ENCODE peak calls at places on chromosome 1, in four cellular contexts. One of them, this sample, is unnamed.

GRCh38 chr1:44694863-44695478 is 20.5 kb downstream of the ARMH1 start:
- DNase-seq in ascending aorta: no peak
- DNase-seq in fibroblast of the aortic adventitia: no peak
- DNase-seq in tibial nerve: no peak
- DNase-seq in this sample: no peak

GRCh38 chr1:117609471-117609911 is 3.6 kb downstream of the TENT5C start:
- DNase-seq in ascending aorta: peak
- DNase-seq in fibroblast of the aortic adventitia: peak
- DNase-seq in tibial nerve: no peak
- DNase-seq in this sample: no peak

GRCh38 chr1:8625981-8626898 is 191.2 kb downstream of the RERE start:
- DNase-seq in fibroblast of the aortic adventitia: peak
- DNase-seq in ascending aorta: no peak
- DNase-seq in tibial nerve: no peak
- DNase-seq in this sample: peak

GRCh38 chr1:84724128-84724860 is 34.0 kb upstream of the SSX2IP start:
- DNase-seq in ascending aorta: no peak
- DNase-seq in fibroblast of the aortic adventitia: no peak
- DNase-seq in tibial nerve: no peak
- DNase-seq in this sample: no peak

GRCh38 chr1:53957231-53957818 is 11.2 kb downstream of the LRRC42 start:
- DNase-seq in tibial nerve: no peak
- DNase-seq in ascending aorta: no peak
- DNase-seq in fibroblast of the aortic adventitia: peak
- DNase-seq in this sample: peak

GRCh38 chr1:92096317-92096716 is 16.2 kb downstream of the BTBD8 start:
- DNase-seq in ascending aorta: no peak
- DNase-seq in tibial nerve: no peak
- DNase-seq in fibroblast of the aortic adventitia: no peak
- DNase-seq in this sample: no peak

GRCh38 chr1:41902669-41903068 is 16.1 kb downstream of the HIVEP3 start:
- DNase-seq in tibial nerve: no peak
- DNase-seq in fibroblast of the aortic adventitia: no peak
- DNase-seq in ascending aorta: no peak
- DNase-seq in this sample: no peak

GRCh38 chr1:39195166-39196111 is 9.1 kb upstream of the MACF1 start:
- DNase-seq in fibroblast of the aortic adventitia: peak
- DNase-seq in tibial nerve: no peak
- DNase-seq in ascending aorta: no peak
- DNase-seq in this sample: no peak

GRCh38 chr1:94634977-94635416 is 93.4 kb upstream of the F3 start:
- DNase-seq in tibial nerve: no peak
- DNase-seq in fibroblast of the aortic adventitia: no peak
- DNase-seq in ascending aorta: no peak
- DNase-seq in this sample: peak

GRCh38 chr1:110133436-110133835 is 16.9 kb upstream of the SLC6A17 start:
- DNase-seq in fibroblast of the aortic adventitia: peak
- DNase-seq in ascending aorta: no peak
- DNase-seq in tibial nerve: no peak
- DNase-seq in this sample: no peak

GRCh38 chr1:238674331-238674730 is 712.0 kb upstream of the CHRM3 start:
- DNase-seq in ascending aorta: no peak
- DNase-seq in tibial nerve: no peak
- DNase-seq in fibroblast of the aortic adventitia: no peak
- DNase-seq in this sample: no peak

GRCh38 chr1:160209656-160210046 is 4.5 kb downstream of the PEA15 start:
- DNase-seq in fibroblast of the aortic adventitia: no peak
- DNase-seq in ascending aorta: no peak
- DNase-seq in tibial nerve: no peak
- DNase-seq in this sample: no peak

GRCh38 chr1:39103321-39104157 is 77.4 kb downstream of the NDUFS5 start:
- DNase-seq in tibial nerve: no peak
- DNase-seq in ascending aorta: no peak
- DNase-seq in fibroblast of the aortic adventitia: peak
- DNase-seq in this sample: peak

GRCh38 chr1:168467452-168467851 is 76.3 kb downstream of the XCL2 start:
- DNase-seq in ascending aorta: no peak
- DNase-seq in fibroblast of the aortic adventitia: no peak
- DNase-seq in tibial nerve: no peak
- DNase-seq in this sample: no peak

GRCh38 chr1:181028241-181029014 is 5.4 kb upstream of the MR1 start:
- DNase-seq in fibroblast of the aortic adventitia: no peak
- DNase-seq in ascending aorta: no peak
- DNase-seq in tibial nerve: no peak
- DNase-seq in this sample: no peak

GRCh38 chr1:51048670-51049069 is 53.4 kb upstream of the C1orf185 start:
- DNase-seq in tibial nerve: no peak
- DNase-seq in ascending aorta: no peak
- DNase-seq in fibroblast of the aortic adventitia: no peak
- DNase-seq in this sample: no peak

GRCh38 chr1:29236993-29237905 is 927 bp downstream of the PTPRU start:
- DNase-seq in fibroblast of the aortic adventitia: peak
- DNase-seq in tibial nerve: no peak
- DNase-seq in ascending aorta: peak
- DNase-seq in this sample: peak

GRCh38 chr1:24841593-24841992 is 88.5 kb downstream of the RUNX3 start:
- DNase-seq in tibial nerve: no peak
- DNase-seq in fibroblast of the aortic adventitia: no peak
- DNase-seq in ascending aorta: no peak
- DNase-seq in this sample: no peak

GRCh38 chr1:241482761-241483250 is 36.7 kb downstream of the FH start:
- DNase-seq in tibial nerve: no peak
- DNase-seq in fibroblast of the aortic adventitia: peak
- DNase-seq in ascending aorta: no peak
- DNase-seq in this sample: peak

GRCh38 chr1:21886486-21887215 is 50.5 kb downstream of the HSPG2 start:
- DNase-seq in ascending aorta: no peak
- DNase-seq in tibial nerve: no peak
- DNase-seq in fibroblast of the aortic adventitia: no peak
- DNase-seq in this sample: no peak

GRCh38 chr1:232793944-232794343 is 11.3 kb upstream of the MAP10 start:
- DNase-seq in ascending aorta: no peak
- DNase-seq in fibroblast of the aortic adventitia: no peak
- DNase-seq in tibial nerve: no peak
- DNase-seq in this sample: peak

GRCh38 chr1:15543589-15544568 is 17.2 kb downstream of the DNAJC16 start:
- DNase-seq in tibial nerve: no peak
- DNase-seq in ascending aorta: no peak
- DNase-seq in fibroblast of the aortic adventitia: peak
- DNase-seq in this sample: peak

DNA sequence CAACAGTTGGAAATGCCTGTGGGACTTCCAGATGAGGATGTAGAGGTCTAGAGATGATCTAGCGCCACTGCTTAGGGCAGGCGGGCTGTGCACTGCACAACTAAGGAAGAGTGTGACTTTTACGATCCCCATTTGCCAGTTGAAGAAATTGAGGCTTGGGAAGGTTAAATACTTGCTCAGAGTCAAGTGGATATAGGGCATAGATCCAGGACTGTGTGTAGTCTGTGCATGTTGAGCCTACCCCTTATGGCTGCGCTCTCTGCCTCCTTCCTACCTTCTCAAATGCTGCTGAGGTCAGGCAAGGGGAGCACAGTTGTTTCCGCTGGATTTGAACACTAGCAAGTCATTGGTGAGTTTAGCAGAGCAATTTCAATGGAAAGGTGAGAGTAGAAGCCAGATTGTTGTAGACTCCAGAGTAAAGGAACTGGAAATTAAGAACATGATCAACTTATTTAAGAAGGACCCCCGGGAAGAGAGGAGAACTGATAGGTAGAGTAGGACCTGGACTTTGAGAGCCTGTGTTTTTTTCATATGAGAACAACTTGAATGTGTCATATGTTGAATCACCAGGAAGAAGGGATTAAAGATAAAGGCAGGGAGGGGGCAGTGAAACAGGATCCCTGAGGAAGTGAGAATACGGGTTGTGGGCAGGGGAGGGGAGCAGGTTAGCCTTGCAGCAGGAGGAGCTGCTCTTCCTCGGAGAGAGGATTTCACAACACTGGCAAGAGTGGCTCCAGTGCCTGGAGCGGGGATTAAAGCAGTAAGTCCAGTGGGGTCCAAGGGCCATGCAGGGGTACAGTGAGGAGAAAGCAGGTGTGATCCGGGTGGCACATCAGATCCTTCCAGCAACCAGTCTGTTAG is 2.7 kb downstream of the CAPN2 start:
- DNase-seq in fibroblast of the aortic adventitia: peak
- DNase-seq in ascending aorta: no peak
- DNase-seq in tibial nerve: no peak
- DNase-seq in this sample: peak
- TF ChIP-seq CTCF in fibroblast of the aortic adventitia: no peak
- TF ChIP-seq CTCF in ascending aorta: no peak
- TF ChIP-seq CTCF in tibial nerve: no peak
- TF ChIP-seq CTCF in this sample: no peak

DNA sequence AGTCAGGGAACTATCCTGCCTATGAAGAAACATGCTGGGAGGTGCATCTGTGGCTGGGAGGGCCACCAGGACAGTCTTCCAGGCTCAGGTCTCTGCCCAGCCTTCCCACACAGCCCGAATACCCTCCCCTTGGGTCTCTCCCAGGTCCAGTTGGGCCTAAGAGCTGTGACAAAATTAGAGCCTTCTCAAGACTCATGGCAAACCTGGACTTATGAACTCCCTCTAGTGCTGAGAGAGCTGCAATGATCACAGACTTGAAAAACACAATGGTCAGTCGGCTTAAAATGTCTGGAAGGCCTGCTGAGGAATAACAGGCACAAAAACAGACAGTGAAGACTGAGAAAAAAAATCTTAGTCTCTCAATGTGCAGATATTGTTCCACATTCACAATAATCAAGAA is 325.1 kb downstream of the BRINP2 start:
- DNase-seq in fibroblast of the aortic adventitia: no peak
- DNase-seq in tibial nerve: no peak
- DNase-seq in ascending aorta: no peak
- DNase-seq in this sample: no peak
- TF ChIP-seq CTCF in fibroblast of the aortic adventitia: no peak
- TF ChIP-seq CTCF in tibial nerve: no peak
- TF ChIP-seq CTCF in ascending aorta: no peak
- TF ChIP-seq CTCF in this sample: no peak

GRCh38 chr1:71630073-71630472 is 549.2 kb upstream of the ZRANB2 start:
- DNase-seq in tibial nerve: no peak
- DNase-seq in fibroblast of the aortic adventitia: no peak
- DNase-seq in ascending aorta: no peak
- DNase-seq in this sample: no peak

GRCh38 chr1:71640131-71640530 is 559.3 kb upstream of the ZRANB2 start:
- DNase-seq in fibroblast of the aortic adventitia: peak
- DNase-seq in tibial nerve: no peak
- DNase-seq in ascending aorta: no peak
- DNase-seq in this sample: peak

GRCh38 chr1:71638081-71638766 is 557.4 kb upstream of the ZRANB2 start:
- DNase-seq in fibroblast of the aortic adventitia: peak
- DNase-seq in tibial nerve: no peak
- DNase-seq in ascending aorta: no peak
- DNase-seq in this sample: peak

GRCh38 chr1:71634159-71634558 is 553.3 kb upstream of the ZRANB2 start:
- DNase-seq in tibial nerve: no peak
- DNase-seq in ascending aorta: no peak
- DNase-seq in fibroblast of the aortic adventitia: no peak
- DNase-seq in this sample: no peak
- TF ChIP-seq CTCF in tibial nerve: no peak
- TF ChIP-seq CTCF in ascending aorta: no peak
- TF ChIP-seq CTCF in fibroblast of the aortic adventitia: no peak
- TF ChIP-seq CTCF in this sample: no peak

GRCh38 chr1:63914241-63914640 is 140.4 kb downstream of the ROR1 start:
- DNase-seq in tibial nerve: no peak
- DNase-seq in fibroblast of the aortic adventitia: no peak
- DNase-seq in ascending aorta: no peak
- DNase-seq in this sample: no peak

GRCh38 chr1:63916485-63917360 is 142.9 kb downstream of the ROR1 start:
- DNase-seq in ascending aorta: no peak
- DNase-seq in fibroblast of the aortic adventitia: no peak
- DNase-seq in tibial nerve: no peak
- DNase-seq in this sample: no peak

GRCh38 chr1:63914706-63915105 is 140.9 kb downstream of the ROR1 start:
- DNase-seq in ascending aorta: no peak
- DNase-seq in fibroblast of the aortic adventitia: no peak
- DNase-seq in tibial nerve: no peak
- DNase-seq in this sample: no peak

GRCh38 chr1:63913533-63913932 is 139.7 kb downstream of the ROR1 start:
- DNase-seq in ascending aorta: no peak
- DNase-seq in fibroblast of the aortic adventitia: no peak
- DNase-seq in tibial nerve: no peak
- DNase-seq in this sample: no peak

GRCh38 chr1:63915121-63915520 is 141.3 kb downstream of the ROR1 start:
- DNase-seq in tibial nerve: no peak
- DNase-seq in fibroblast of the aortic adventitia: peak
- DNase-seq in ascending aorta: no peak
- DNase-seq in this sample: peak
- TF ChIP-seq CTCF in tibial nerve: no peak
- TF ChIP-seq CTCF in fibroblast of the aortic adventitia: peak
- TF ChIP-seq CTCF in ascending aorta: peak
- TF ChIP-seq CTCF in this sample: peak

DNA sequence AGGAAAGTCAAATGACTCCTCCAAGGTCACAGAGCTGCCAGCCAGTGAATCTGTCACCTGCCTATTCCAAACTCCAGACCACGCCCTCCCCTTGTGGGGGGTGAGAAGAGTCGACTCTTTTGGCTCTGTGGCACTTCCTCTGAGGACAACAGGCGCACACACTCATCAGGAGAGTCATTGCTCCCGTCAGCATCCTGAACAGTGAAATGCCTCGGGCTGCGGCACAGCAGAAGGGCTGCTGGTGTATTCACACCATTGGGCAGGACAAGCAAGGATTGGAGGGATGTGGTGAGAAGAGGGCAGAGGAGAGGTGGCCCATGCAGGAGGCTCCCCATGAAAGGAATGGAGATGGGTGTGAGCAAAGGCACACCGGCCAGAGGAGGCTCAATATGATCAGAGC is 239.0 kb downstream of the TOMM20 start:
- DNase-seq in ascending aorta: no peak
- DNase-seq in fibroblast of the aortic adventitia: no peak
- DNase-seq in tibial nerve: no peak
- DNase-seq in this sample: no peak
- TF ChIP-seq CTCF in ascending aorta: no peak
- TF ChIP-seq CTCF in fibroblast of the aortic adventitia: no peak
- TF ChIP-seq CTCF in tibial nerve: no peak
- TF ChIP-seq CTCF in this sample: no peak

GRCh38 chr1:6491966-6492365 is 499 bp upstream of the PLEKHG5 start:
- DNase-seq in ascending aorta: no peak
- DNase-seq in fibroblast of the aortic adventitia: no peak
- DNase-seq in tibial nerve: no peak
- DNase-seq in this sample: no peak
- TF ChIP-seq CTCF in ascending aorta: no peak
- TF ChIP-seq CTCF in fibroblast of the aortic adventitia: no peak
- TF ChIP-seq CTCF in tibial nerve: no peak
- TF ChIP-seq CTCF in this sample: no peak

This sample was measured in fibroblast of pulmonary artery.